ENCODE peak calls at places on chromosomes 11 and 22, in four cellular contexts. H, U, V and I are unnamed samples.

GRCh38 chr22:46596032-46596441 is 24.1 kb upstream of the GRAMD4 start:
- DNase-seq in H (no peak), U (no peak), V (no peak), I (peak; percentile 92)

GRCh38 chr11:121328967-121329653 is 36.5 kb downstream of the SC5D start:
- DNase-seq in H (no peak), U (no peak), V (no peak), I (no peak)

GRCh38 chr22:38273135-38273761 is 438 bp upstream of the TMEM184B start:
- DNase-seq in H (no peak), U (no peak), V (peak; percentile 23), I (no peak)

GRCh38 chr22:44738347-44738715 is 14.0 kb upstream of the ARHGAP8 start:
- DNase-seq in H (no peak), U (peak; percentile 17), V (peak; percentile 70), I (no peak)

GRCh38 chr22:27170491-27170890 is 513.1 kb downstream of the MIAT start:
- DNase-seq in H (no peak), U (peak; percentile 48), V (no peak), I (no peak)

GRCh38 chr11:102313225-102313940 is 3.9 kb upstream of the BIRC3 start:
- DNase-seq in H (no peak), U (no peak), V (no peak), I (no peak)

GRCh38 chr11:19789245-19789644 is 76.6 kb downstream of the NAV2 start:
- DNase-seq in H (no peak), U (no peak), V (no peak), I (no peak)

GRCh38 chr22:32034275-32034674 is 8.8 kb upstream of the SLC5A1 start:
- DNase-seq in H (no peak), U (no peak), V (no peak), I (peak; percentile 21)

GRCh38 chr11:57276857-57277505 is 39.9 kb upstream of the APLNR start:
- DNase-seq in H (no peak), U (peak; percentile 41), V (no peak), I (peak; percentile 41)

GRCh38 chr11:17720796-17721171 is 1.4 kb downstream of the MYOD1 start:
- DNase-seq in H (no peak), U (no peak), V (peak; percentile 53), I (no peak)

GRCh38 chr11:109015283-109015682 is 350.4 kb downstream of the DDX10 start:
- DNase-seq in H (no peak), U (peak; percentile 82), V (no peak), I (peak; percentile 59)

GRCh38 chr22:29270475-29271271 is 2.6 kb downstream of the EWSR1 start:
- DNase-seq in H (no peak), U (peak; percentile 58), V (no peak), I (peak; percentile 29)

GRCh38 chr22:48894804-48895250 is 932.8 kb downstream of the BRD1 start:
- DNase-seq in H (no peak), U (no peak), V (no peak), I (no peak)

GRCh38 chr11:126212089-126212660 is 593 bp downstream of the FAM118B start:
- DNase-seq in H (no peak), U (peak; percentile 24), V (no peak), I (no peak)

GRCh38 chr22:37784829-37785495 is 22.8 kb upstream of the GCAT start:
- DNase-seq in H (no peak), U (no peak), V (peak; percentile 27), I (peak; percentile 93)

GRCh38 chr11:2118674-2119073 is 20.5 kb downstream of the IGF2 start:
- DNase-seq in H (no peak), U (no peak), V (no peak), I (no peak)

GRCh38 chr11:103016031-103016430 is 60.5 kb upstream of the MMP13 start:
- DNase-seq in H (no peak), U (no peak), V (no peak), I (no peak)

DNA sequence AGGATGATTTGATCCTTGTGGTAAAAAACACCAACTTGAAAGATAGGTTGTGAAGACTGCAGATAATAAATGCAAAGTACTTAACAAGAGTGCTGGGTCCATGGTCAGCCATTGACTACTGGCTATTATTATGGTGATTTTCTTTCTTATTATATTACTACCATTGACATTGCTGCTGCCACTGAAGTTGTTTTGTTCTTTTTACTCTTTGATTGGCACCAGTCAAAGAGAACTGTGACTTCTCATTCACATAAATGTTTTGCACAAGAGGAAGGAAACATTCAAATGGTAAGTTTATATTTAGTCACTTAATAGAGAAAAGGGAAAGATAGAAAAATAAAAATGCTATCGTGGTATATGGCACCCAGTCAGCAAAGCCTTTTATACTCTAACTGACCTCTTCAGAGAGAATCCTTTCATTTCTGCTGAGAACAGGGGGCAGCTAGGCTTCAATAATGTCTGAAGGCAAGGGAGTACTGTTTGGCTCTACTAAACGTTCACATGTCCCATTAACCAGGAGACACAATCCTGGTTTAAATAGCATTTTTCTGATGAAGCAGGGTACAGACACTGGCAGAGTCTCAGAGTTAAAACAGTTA is 64.8 kb downstream of the LRRC4C start:
- DNase-seq in H (no peak), U (no peak), V (no peak), I (no peak)
- H3K14ac ChIP-seq in H (no peak overlapping the region), U (no peak overlapping the region), V (no peak overlapping the region), I (no peak overlapping the region)

GRCh38 chr11:61883327-61883726 is 8.0 kb downstream of the FADS3 start:
- DNase-seq in H (no peak), U (no peak), V (no peak), I (no peak)

GRCh38 chr11:61882879-61883278 is 8.5 kb downstream of the FADS3 start:
- DNase-seq in H (no peak), U (no peak), V (no peak), I (no peak)

GRCh38 chr11:61880050-61880449 is 11.3 kb downstream of the FADS3 start:
- DNase-seq in H (no peak), U (no peak), V (no peak), I (no peak)

GRCh38 chr11:61880454-61880853 is 10.9 kb downstream of the FADS3 start:
- DNase-seq in H (no peak), U (no peak), V (no peak), I (no peak)

GRCh38 chr11:61881397-61881796 is 9.9 kb downstream of the FADS3 start:
- DNase-seq in H (no peak), U (no peak), V (peak; percentile 73), I (no peak)
- H3K9ac ChIP-seq in H (no peak overlapping the region), U (no peak overlapping the region), V (no peak overlapping the region), I (no peak overlapping the region)

GRCh38 chr11:13277719-13278619 is at the start of gene BMAL1:
- DNase-seq in H (no peak), U (no peak), V (peak; percentile 37), I (no peak)
- H3K23ac ChIP-seq in H (peak within 1 kb of the TSS; percentile 38), U (peak within 1 kb of the TSS; percentile 44), V (no peak within 1 kb of the TSS), I (no peak within 1 kb of the TSS)

GRCh38 chr11:61891331-61892084 is at the start of gene FADS3:
- DNase-seq in H (peak; percentile 83), U (peak; percentile 69), V (peak; percentile 96), I (peak; percentile 93)
- H3K14ac ChIP-seq in H (peak within 1 kb of the TSS; percentile 77), U (peak within 1 kb of the TSS; percentile 77), V (peak within 1 kb of the TSS; percentile 21), I (peak within 1 kb of the TSS; percentile 88)

GRCh38 chr11:82858556-82859091 is 41.6 kb downstream of the PRCP start:
- DNase-seq in H (no peak), U (peak; percentile 71), V (no peak), I (peak; percentile 8)
- H3K9ac ChIP-seq in H (no peak overlapping the region), U (peak overlapping the region; percentile 66), V (no peak overlapping the region), I (no peak overlapping the region)

DNA sequence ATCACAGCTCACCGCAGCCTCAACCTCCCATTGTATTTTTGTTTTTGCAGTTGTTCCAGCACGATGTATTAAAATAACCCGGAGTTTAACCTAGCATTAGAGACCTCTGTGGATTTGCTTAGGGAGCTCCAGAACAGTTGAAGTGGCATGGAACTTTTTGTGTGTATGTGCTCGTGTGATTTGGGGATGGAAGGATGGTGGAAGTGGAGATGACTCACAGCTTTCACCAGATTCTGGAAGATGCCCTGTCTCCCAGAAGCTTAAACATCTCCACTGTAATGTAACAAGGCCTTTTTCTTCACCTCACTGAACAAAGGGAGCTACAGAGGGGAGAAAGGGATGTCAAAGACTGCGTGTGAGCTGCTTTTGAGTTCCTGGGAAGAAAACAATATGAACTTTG is 226.2 kb downstream of the ADAMTS15 start:
- DNase-seq in H (no peak), U (peak; percentile 49), V (no peak), I (no peak)
- H3K23ac ChIP-seq in H (no peak overlapping the region), U (no peak overlapping the region), V (no peak overlapping the region), I (no peak overlapping the region)

DNA sequence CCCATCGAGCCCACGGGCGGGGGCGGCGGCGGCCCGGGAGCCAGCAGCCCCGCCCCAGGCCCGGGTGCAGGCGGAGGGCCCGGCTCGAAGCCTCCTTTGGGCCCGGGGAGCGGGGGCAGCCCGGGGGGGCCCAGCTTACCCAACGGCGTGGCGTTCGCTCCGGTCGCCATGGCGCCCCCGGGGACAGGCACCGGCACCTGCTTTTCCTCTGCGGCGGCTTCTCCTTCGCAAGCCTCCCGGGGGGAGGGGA is 194 bp downstream of the SF1 start:
- DNase-seq in H (no peak), U (no peak), V (no peak), I (no peak)
- H3K14ac ChIP-seq in H (peak overlapping the region; percentile 85), U (peak overlapping the region; percentile 45), V (peak overlapping the region; percentile 96), I (peak overlapping the region; percentile 69)

DNA sequence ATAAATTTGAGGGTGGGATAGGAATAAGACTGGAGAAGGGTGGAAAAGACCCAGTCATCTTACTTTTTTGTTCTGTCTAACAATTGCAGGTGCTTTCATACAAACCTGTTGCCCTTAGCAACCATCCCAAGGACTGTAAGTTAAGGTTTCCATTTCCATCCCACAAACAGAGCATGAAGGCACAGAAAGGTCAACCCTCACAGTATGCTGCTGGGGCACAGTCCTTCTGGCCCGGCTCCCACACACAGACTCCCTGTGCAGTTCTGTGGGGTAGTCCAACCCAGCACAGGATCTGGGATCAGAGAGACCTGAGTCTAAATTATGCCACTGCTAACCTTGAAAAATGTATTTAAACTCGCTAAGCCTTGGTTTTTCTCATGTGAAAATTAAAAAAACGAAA is 38.4 kb upstream of the ETS1 start:
- DNase-seq in H (no peak), U (no peak), V (no peak), I (no peak)
- H3K9ac ChIP-seq in H (no peak overlapping the region), U (no peak overlapping the region), V (no peak overlapping the region), I (no peak overlapping the region)

GRCh38 chr11:29623144-29623722 is 393.6 kb downstream of the KCNA4 start:
- DNase-seq in H (peak; percentile 50), U (no peak), V (peak; percentile 71), I (no peak)

GRCh38 chr11:29628584-29628983 is 388.2 kb downstream of the KCNA4 start:
- DNase-seq in H (no peak), U (no peak), V (no peak), I (no peak)

GRCh38 chr11:29629281-29629680 is 387.5 kb downstream of the KCNA4 start:
- DNase-seq in H (no peak), U (no peak), V (no peak), I (peak; percentile 6)

DNA sequence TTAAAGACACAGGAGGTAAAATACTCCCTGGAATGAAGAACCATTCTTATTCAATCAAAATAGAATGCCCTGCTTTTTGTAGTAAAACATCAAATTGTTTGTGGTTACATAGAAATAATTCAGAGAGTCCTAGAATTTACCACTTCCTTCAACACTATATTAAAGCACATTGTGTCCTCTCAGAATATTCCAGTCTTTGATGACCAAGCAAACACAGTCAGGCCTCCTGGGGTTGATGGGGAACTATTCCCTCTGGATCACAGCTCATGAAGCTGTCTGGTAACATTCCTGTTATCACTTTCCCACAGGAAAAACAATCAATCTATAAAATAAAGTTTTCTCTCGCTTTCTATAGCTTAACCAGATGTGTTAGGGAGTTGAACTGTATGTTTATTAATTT is 389.3 kb downstream of the KCNA4 start:
- DNase-seq in H (no peak), U (no peak), V (no peak), I (no peak)
- H3K23ac ChIP-seq in H (no peak overlapping the region), U (no peak overlapping the region), V (no peak overlapping the region), I (no peak overlapping the region)